ENCODE peak calls at places on chromosome 11, in six cellular contexts. W is astrocyte of the cerebellum, D is WERI-Rb-1, C is IMR-90, Q is COR-L47, N is astrocyte of the spinal cord. P is an unnamed sample.

GRCh38 chr11:95035316-95035715 is 10.3 kb downstream of the KDM4E start:
- DNase-seq in D (no peak), N (no peak), C (no peak), Q (no peak), W (no peak), P (no peak)

GRCh38 chr11:126862664-126863247 is 137.8 kb downstream of the KIRREL3 start:
- DNase-seq in Q (no peak), N (no peak), D (peak), W (no peak), C (no peak), P (no peak)

GRCh38 chr11:2525941-2526807 is 81.4 kb downstream of the KCNQ1 start:
- DNase-seq in D (peak), C (no peak), N (no peak), W (no peak), Q (peak), P (no peak)

GRCh38 chr11:68416070-68416578 is 44.4 kb upstream of the PPP6R3 start:
- DNase-seq in W (no peak), Q (no peak), C (no peak), N (no peak), D (no peak), P (no peak)

GRCh38 chr11:124376280-124376679 is 8.0 kb downstream of the OR8B2 start:
- DNase-seq in C (no peak), D (no peak), N (no peak), W (no peak), Q (no peak), P (no peak)

GRCh38 chr11:114134870-114135269 is 75.4 kb downstream of the ZBTB16 start:
- DNase-seq in Q (no peak), W (peak), N (peak), D (no peak), C (peak), P (no peak)

GRCh38 chr11:9206496-9206895 is 58.7 kb downstream of the DENND5A start:
- DNase-seq in W (peak), N (peak), D (no peak), C (peak), Q (no peak), P (no peak)

GRCh38 chr11:60786811-60787567 is 1.9 kb downstream of the MS4A10 start:
- DNase-seq in D (no peak), Q (no peak), C (peak), W (peak), N (peak), P (no peak)

GRCh38 chr11:64872790-64873488 is 5.5 kb downstream of the EHD1 start:
- DNase-seq in C (no peak), Q (no peak), N (no peak), D (no peak), W (no peak), P (no peak)

GRCh38 chr11:116186592-116186991 is 586.2 kb downstream of the BUD13 start:
- DNase-seq in N (no peak), Q (no peak), C (no peak), D (no peak), W (no peak), P (no peak)

GRCh38 chr11:64742940-64743590 is 877 bp downstream of the RASGRP2 start:
- DNase-seq in Q (no peak), N (no peak), C (no peak), W (no peak), D (peak), P (peak)

GRCh38 chr11:73288873-73289707 is 17.0 kb downstream of the P2RY6 start:
- DNase-seq in N (peak), W (no peak), Q (peak), C (peak), D (peak), P (peak)

GRCh38 chr11:83711035-83711630 is 425.0 kb upstream of the CCDC90B start:
- DNase-seq in Q (no peak), C (peak), N (no peak), W (no peak), D (no peak), P (peak)

GRCh38 chr11:15826826-15827225 is 529.5 kb downstream of the SOX6 start:
- DNase-seq in Q (peak), C (no peak), W (no peak), D (peak), N (no peak), P (peak)

GRCh38 chr11:62507023-62507422 is 39.6 kb downstream of the AHNAK start:
- DNase-seq in N (no peak), Q (no peak), D (no peak), W (no peak), C (no peak), P (no peak)

GRCh38 chr11:76194872-76195668 is 11.2 kb downstream of the WNT11 start:
- DNase-seq in D (no peak), Q (no peak), C (no peak), W (no peak), N (no peak), P (no peak)

GRCh38 chr11:2176389-2176900 is 4.8 kb upstream of the TH start:
- DNase-seq in N (no peak), C (no peak), Q (no peak), D (no peak), W (no peak), P (no peak)

GRCh38 chr11:2892215-2893020 is 6.8 kb upstream of the CDKN1C start:
- DNase-seq in C (peak), N (peak), Q (peak), D (peak), W (no peak), P (no peak)

GRCh38 chr11:17649261-17649660 is 70.1 kb upstream of the MYOD1 start:
- DNase-seq in W (no peak), C (no peak), N (no peak), Q (no peak), D (peak), P (no peak)

GRCh38 chr11:831951-832528 is 712 bp upstream of the CD151 start:
- DNase-seq in C (no peak), Q (no peak), D (no peak), N (no peak), W (no peak), P (no peak)

GRCh38 chr11:8671651-8672062 is 10.8 kb downstream of the TRIM66 start:
- DNase-seq in N (no peak), Q (peak), W (peak), D (no peak), C (peak), P (no peak)

GRCh38 chr11:1878134-1879031 is 13.3 kb downstream of the PRR33 start:
- DNase-seq in C (no peak), N (no peak), D (no peak), Q (no peak), W (no peak), P (no peak)

GRCh38 chr11:130523609-130524008 is 75.2 kb downstream of the ADAMTS15 start:
- DNase-seq in W (peak), N (peak), Q (no peak), C (peak), D (no peak), P (no peak)

GRCh38 chr11:79087238-79087956 is 353.4 kb downstream of the TENM4 start:
- DNase-seq in Q (no peak), C (peak), D (no peak), N (peak), W (peak), P (no peak)

GRCh38 chr11:57778318-57779037 is 16.9 kb downstream of the CTNND1 start:
- DNase-seq in Q (peak), C (peak), N (peak), D (no peak), W (peak), P (peak)

GRCh38 chr11:119800171-119800570 is 71.2 kb upstream of the NECTIN1 start:
- DNase-seq in Q (no peak), W (no peak), D (no peak), C (no peak), N (no peak), P (no peak)

GRCh38 chr11:820655-821512 is 2.2 kb downstream of the PNPLA2 start:
- DNase-seq in C (peak), D (no peak), N (no peak), W (no peak), Q (no peak), P (peak)

P was measured in NCI-H460.